ENCODE peak calls at places on chromosomes 7 and 10, in six cellular contexts. F is HFF-Myc; O is heart right ventricle; G is stimulated activated CD4-positive, alpha-beta T cell treated with anti-CD3 and anti-CD28 coated beads, Interleukin-15, amount 100 ng/mL, for 24 hours; I is HT-29; V is SJCRH30. H is an unnamed sample.
A peak's percentile ranks its signal among the peaks of the same experiment; 100 is the strongest.

GRCh38 chr10:6009159-6009558 is 31.8 kb upstream of the IL15RA start:
- DNase-seq in F (no peak), O (no peak), G (no peak), I (no peak), V (no peak), H (no peak)

GRCh38 chr10:86314616-86315520 is 51.7 kb downstream of the GRID1 start:
- DNase-seq in F (no peak), O (no peak), G (no peak), I (no peak), V (no peak), H (no peak)

GRCh38 chr7:28573059-28573553 is 160.8 kb downstream of the CREB5 start:
- DNase-seq in F (peak; percentile 72), O (no peak), G (no peak), I (peak; percentile 48), V (peak; percentile 77), H (no peak)

GRCh38 chr7:135980665-135981180 is 3.6 kb upstream of the MTPN start:
- DNase-seq in F (peak; percentile 66), O (no peak), G (peak; percentile 42), I (no peak), V (no peak), H (peak; percentile 97)

GRCh38 chr10:89207801-89208551 is 859 bp upstream of the CH25H start:
- DNase-seq in F (no peak), O (peak; percentile 67), G (peak; percentile 35), I (no peak), V (peak; percentile 9), H (no peak)

GRCh38 chr7:70334883-70335282 is 736.6 kb downstream of the AUTS2 start:
- DNase-seq in F (no peak), O (no peak), G (no peak), I (no peak), V (peak; percentile 80), H (peak; percentile 15)

GRCh38 chr10:93711891-93712290 is 9.5 kb upstream of the FRA10AC1 start:
- DNase-seq in F (no peak), O (no peak), G (no peak), I (no peak), V (no peak), H (no peak)

GRCh38 chr10:71857934-71858890 is 7.2 kb upstream of the PSAP start:
- DNase-seq in F (no peak), O (peak; percentile 40), G (no peak), I (no peak), V (no peak), H (no peak)

GRCh38 chr7:44324204-44325126 is 929 bp downstream of the CAMK2B start:
- DNase-seq in F (no peak), O (no peak), G (peak; percentile 27), I (no peak), V (no peak), H (no peak)

GRCh38 chr10:112584276-112584675 is 137.3 kb downstream of the VTI1A start:
- DNase-seq in F (no peak), O (no peak), G (no peak), I (no peak), V (no peak), H (no peak)

GRCh38 chr7:137577184-137577583 is 233.7 kb upstream of the PTN start:
- DNase-seq in F (no peak), O (no peak), G (no peak), I (no peak), V (no peak), H (no peak)

GRCh38 chr7:103855671-103856070 is 133.8 kb downstream of the RELN start:
- DNase-seq in F (no peak), O (no peak), G (no peak), I (no peak), V (no peak), H (no peak)

GRCh38 chr7:27210441-27211083 is 10.7 kb upstream of the HOXA13 start:
- DNase-seq in F (no peak), O (no peak), G (peak; percentile 74), I (peak; percentile 82), V (no peak), H (no peak)

H was measured in MM.1S.